ENCODE peak calls at places on chromosomes 3 and 15, in ten cellular contexts. One of them, this sample, is unnamed.

GRCh38 chr3:141382571-141382970 is 14.3 kb downstream of the ZBTB38 start:
- DNase-seq in dorsolateral prefrontal cortex: no peak
- DNase-seq in CD8-positive, alpha-beta T cell: no peak
- DNase-seq in AML-193: no peak
- DNase-seq in stimulated activated CD4-positive, alpha-beta T cell treated with anti-CD3 and anti-CD28 coated beads, Interleukin-12 subunit alpha, Interleukin-12 subunit beta, amount 100 ng/mL, for 24 hours: no peak
- DNase-seq in neural crest cell: no peak
- DNase-seq in spleen: no peak
- DNase-seq in fibroblast of lung: no peak
- DNase-seq in RWPE2: no peak
- DNase-seq in NCI-H446: no peak
- DNase-seq in this sample: no peak

GRCh38 chr3:108202080-108202479 is 20.1 kb downstream of the IFT57 start:
- DNase-seq in dorsolateral prefrontal cortex: no peak
- DNase-seq in CD8-positive, alpha-beta T cell: no peak
- DNase-seq in AML-193: no peak
- DNase-seq in stimulated activated CD4-positive, alpha-beta T cell treated with anti-CD3 and anti-CD28 coated beads, Interleukin-12 subunit alpha, Interleukin-12 subunit beta, amount 100 ng/mL, for 24 hours: no peak
- DNase-seq in neural crest cell: no peak
- DNase-seq in spleen: no peak
- DNase-seq in fibroblast of lung: peak; percentile 77
- DNase-seq in RWPE2: no peak
- DNase-seq in NCI-H446: no peak
- DNase-seq in this sample: no peak

GRCh38 chr3:44132061-44132460 is 109.6 kb upstream of the TOPAZ1 start:
- DNase-seq in dorsolateral prefrontal cortex: no peak
- DNase-seq in CD8-positive, alpha-beta T cell: no peak
- DNase-seq in AML-193: no peak
- DNase-seq in stimulated activated CD4-positive, alpha-beta T cell treated with anti-CD3 and anti-CD28 coated beads, Interleukin-12 subunit alpha, Interleukin-12 subunit beta, amount 100 ng/mL, for 24 hours: no peak
- DNase-seq in neural crest cell: no peak
- DNase-seq in spleen: no peak
- DNase-seq in fibroblast of lung: no peak
- DNase-seq in RWPE2: no peak
- DNase-seq in NCI-H446: no peak
- DNase-seq in this sample: no peak

GRCh38 chr3:39177708-39178332 is 14.6 kb downstream of the XIRP1 start:
- DNase-seq in dorsolateral prefrontal cortex: peak; percentile 82
- DNase-seq in CD8-positive, alpha-beta T cell: peak; percentile 51
- DNase-seq in AML-193: peak; percentile 82
- DNase-seq in stimulated activated CD4-positive, alpha-beta T cell treated with anti-CD3 and anti-CD28 coated beads, Interleukin-12 subunit alpha, Interleukin-12 subunit beta, amount 100 ng/mL, for 24 hours: peak; percentile 75
- DNase-seq in neural crest cell: peak; percentile 52
- DNase-seq in spleen: peak; percentile 96
- DNase-seq in fibroblast of lung: peak; percentile 95
- DNase-seq in RWPE2: peak; percentile 73
- DNase-seq in NCI-H446: peak; percentile 30
- DNase-seq in this sample: peak; percentile 95

GRCh38 chr3:138442433-138442832 is 8.0 kb downstream of the ESYT3 start:
- DNase-seq in dorsolateral prefrontal cortex: no peak
- DNase-seq in CD8-positive, alpha-beta T cell: no peak
- DNase-seq in AML-193: no peak
- DNase-seq in stimulated activated CD4-positive, alpha-beta T cell treated with anti-CD3 and anti-CD28 coated beads, Interleukin-12 subunit alpha, Interleukin-12 subunit beta, amount 100 ng/mL, for 24 hours: no peak
- DNase-seq in neural crest cell: no peak
- DNase-seq in spleen: no peak
- DNase-seq in fibroblast of lung: peak; percentile 76
- DNase-seq in RWPE2: no peak
- DNase-seq in NCI-H446: no peak
- DNase-seq in this sample: peak; percentile 41

GRCh38 chr3:115862824-115863223 is 239.5 kb downstream of the GAP43 start:
- DNase-seq in dorsolateral prefrontal cortex: no peak
- DNase-seq in CD8-positive, alpha-beta T cell: no peak
- DNase-seq in AML-193: no peak
- DNase-seq in stimulated activated CD4-positive, alpha-beta T cell treated with anti-CD3 and anti-CD28 coated beads, Interleukin-12 subunit alpha, Interleukin-12 subunit beta, amount 100 ng/mL, for 24 hours: no peak
- DNase-seq in neural crest cell: no peak
- DNase-seq in spleen: no peak
- DNase-seq in fibroblast of lung: no peak
- DNase-seq in RWPE2: no peak
- DNase-seq in NCI-H446: no peak
- DNase-seq in this sample: no peak

GRCh38 chr3:64340636-64341240 is 115.5 kb upstream of the PRICKLE2 start:
- DNase-seq in dorsolateral prefrontal cortex: no peak
- DNase-seq in CD8-positive, alpha-beta T cell: no peak
- DNase-seq in AML-193: no peak
- DNase-seq in stimulated activated CD4-positive, alpha-beta T cell treated with anti-CD3 and anti-CD28 coated beads, Interleukin-12 subunit alpha, Interleukin-12 subunit beta, amount 100 ng/mL, for 24 hours: no peak
- DNase-seq in neural crest cell: no peak
- DNase-seq in spleen: no peak
- DNase-seq in fibroblast of lung: peak; percentile 95
- DNase-seq in RWPE2: no peak
- DNase-seq in NCI-H446: no peak
- DNase-seq in this sample: peak; percentile 64

GRCh38 chr3:177359601-177360357 is 162.5 kb upstream of the TBL1XR1 start:
- DNase-seq in dorsolateral prefrontal cortex: peak; percentile 93
- DNase-seq in CD8-positive, alpha-beta T cell: peak; percentile 94
- DNase-seq in AML-193: peak; percentile 96
- DNase-seq in stimulated activated CD4-positive, alpha-beta T cell treated with anti-CD3 and anti-CD28 coated beads, Interleukin-12 subunit alpha, Interleukin-12 subunit beta, amount 100 ng/mL, for 24 hours: peak; percentile 92
- DNase-seq in neural crest cell: peak; percentile 99
- DNase-seq in spleen: peak; percentile 99
- DNase-seq in fibroblast of lung: peak; percentile 99
- DNase-seq in RWPE2: peak; percentile 91
- DNase-seq in NCI-H446: peak; percentile 95
- DNase-seq in this sample: peak; percentile 96

GRCh38 chr15:69060744-69061143 is 46.2 kb downstream of the NOX5 start:
- DNase-seq in dorsolateral prefrontal cortex: no peak
- DNase-seq in CD8-positive, alpha-beta T cell: no peak
- DNase-seq in AML-193: no peak
- DNase-seq in stimulated activated CD4-positive, alpha-beta T cell treated with anti-CD3 and anti-CD28 coated beads, Interleukin-12 subunit alpha, Interleukin-12 subunit beta, amount 100 ng/mL, for 24 hours: no peak
- DNase-seq in neural crest cell: no peak
- DNase-seq in spleen: no peak
- DNase-seq in fibroblast of lung: no peak
- DNase-seq in RWPE2: no peak
- DNase-seq in NCI-H446: no peak
- DNase-seq in this sample: no peak

GRCh38 chr3:194382892-194383223 is 13.3 kb upstream of the LRRC15 start:
- DNase-seq in dorsolateral prefrontal cortex: no peak
- DNase-seq in CD8-positive, alpha-beta T cell: no peak
- DNase-seq in AML-193: no peak
- DNase-seq in stimulated activated CD4-positive, alpha-beta T cell treated with anti-CD3 and anti-CD28 coated beads, Interleukin-12 subunit alpha, Interleukin-12 subunit beta, amount 100 ng/mL, for 24 hours: no peak
- DNase-seq in neural crest cell: no peak
- DNase-seq in spleen: peak; percentile 51
- DNase-seq in fibroblast of lung: no peak
- DNase-seq in RWPE2: no peak
- DNase-seq in NCI-H446: no peak
- DNase-seq in this sample: no peak

GRCh38 chr3:68819361-68819760 is 113.0 kb downstream of the TAFA4 start:
- DNase-seq in dorsolateral prefrontal cortex: no peak
- DNase-seq in CD8-positive, alpha-beta T cell: no peak
- DNase-seq in AML-193: no peak
- DNase-seq in stimulated activated CD4-positive, alpha-beta T cell treated with anti-CD3 and anti-CD28 coated beads, Interleukin-12 subunit alpha, Interleukin-12 subunit beta, amount 100 ng/mL, for 24 hours: no peak
- DNase-seq in neural crest cell: no peak
- DNase-seq in spleen: no peak
- DNase-seq in fibroblast of lung: no peak
- DNase-seq in RWPE2: no peak
- DNase-seq in NCI-H446: no peak
- DNase-seq in this sample: no peak

GRCh38 chr15:68434021-68434420 is 2.1 kb upstream of the ITGA11 start:
- DNase-seq in dorsolateral prefrontal cortex: no peak
- DNase-seq in CD8-positive, alpha-beta T cell: no peak
- DNase-seq in AML-193: no peak
- DNase-seq in stimulated activated CD4-positive, alpha-beta T cell treated with anti-CD3 and anti-CD28 coated beads, Interleukin-12 subunit alpha, Interleukin-12 subunit beta, amount 100 ng/mL, for 24 hours: no peak
- DNase-seq in neural crest cell: no peak
- DNase-seq in spleen: no peak
- DNase-seq in fibroblast of lung: no peak
- DNase-seq in RWPE2: peak; percentile 44
- DNase-seq in NCI-H446: no peak
- DNase-seq in this sample: no peak

GRCh38 chr3:61354604-61355003 is 103.4 kb upstream of the FHIT start:
- DNase-seq in dorsolateral prefrontal cortex: no peak
- DNase-seq in CD8-positive, alpha-beta T cell: no peak
- DNase-seq in AML-193: no peak
- DNase-seq in stimulated activated CD4-positive, alpha-beta T cell treated with anti-CD3 and anti-CD28 coated beads, Interleukin-12 subunit alpha, Interleukin-12 subunit beta, amount 100 ng/mL, for 24 hours: no peak
- DNase-seq in neural crest cell: no peak
- DNase-seq in spleen: no peak
- DNase-seq in fibroblast of lung: no peak
- DNase-seq in RWPE2: no peak
- DNase-seq in NCI-H446: no peak
- DNase-seq in this sample: no peak

GRCh38 chr3:8793242-8793641 is 23.8 kb upstream of the OXTR start:
- DNase-seq in dorsolateral prefrontal cortex: no peak
- DNase-seq in CD8-positive, alpha-beta T cell: no peak
- DNase-seq in AML-193: no peak
- DNase-seq in stimulated activated CD4-positive, alpha-beta T cell treated with anti-CD3 and anti-CD28 coated beads, Interleukin-12 subunit alpha, Interleukin-12 subunit beta, amount 100 ng/mL, for 24 hours: no peak
- DNase-seq in neural crest cell: no peak
- DNase-seq in spleen: no peak
- DNase-seq in fibroblast of lung: peak; percentile 88
- DNase-seq in RWPE2: no peak
- DNase-seq in NCI-H446: no peak
- DNase-seq in this sample: peak; percentile 54

GRCh38 chr3:189529468-189529867 is 101.7 kb upstream of the TP63 start:
- DNase-seq in dorsolateral prefrontal cortex: no peak
- DNase-seq in CD8-positive, alpha-beta T cell: no peak
- DNase-seq in AML-193: no peak
- DNase-seq in stimulated activated CD4-positive, alpha-beta T cell treated with anti-CD3 and anti-CD28 coated beads, Interleukin-12 subunit alpha, Interleukin-12 subunit beta, amount 100 ng/mL, for 24 hours: no peak
- DNase-seq in neural crest cell: no peak
- DNase-seq in spleen: no peak
- DNase-seq in fibroblast of lung: no peak
- DNase-seq in RWPE2: no peak
- DNase-seq in NCI-H446: no peak
- DNase-seq in this sample: no peak

GRCh38 chr15:57732526-57733331 is 26.2 kb downstream of the POLR2M start:
- DNase-seq in dorsolateral prefrontal cortex: peak; percentile 78
- DNase-seq in CD8-positive, alpha-beta T cell: peak; percentile 29
- DNase-seq in AML-193: peak; percentile 51
- DNase-seq in stimulated activated CD4-positive, alpha-beta T cell treated with anti-CD3 and anti-CD28 coated beads, Interleukin-12 subunit alpha, Interleukin-12 subunit beta, amount 100 ng/mL, for 24 hours: peak; percentile 51
- DNase-seq in neural crest cell: peak; percentile 70
- DNase-seq in spleen: no peak
- DNase-seq in fibroblast of lung: peak; percentile 45
- DNase-seq in RWPE2: no peak
- DNase-seq in NCI-H446: peak; percentile 40
- DNase-seq in this sample: peak; percentile 38

GRCh38 chr15:61621865-61622264 is 392.8 kb upstream of the RORA start:
- DNase-seq in dorsolateral prefrontal cortex: no peak
- DNase-seq in CD8-positive, alpha-beta T cell: no peak
- DNase-seq in AML-193: no peak
- DNase-seq in stimulated activated CD4-positive, alpha-beta T cell treated with anti-CD3 and anti-CD28 coated beads, Interleukin-12 subunit alpha, Interleukin-12 subunit beta, amount 100 ng/mL, for 24 hours: no peak
- DNase-seq in neural crest cell: no peak
- DNase-seq in spleen: no peak
- DNase-seq in fibroblast of lung: no peak
- DNase-seq in RWPE2: no peak
- DNase-seq in NCI-H446: no peak
- DNase-seq in this sample: no peak

GRCh38 chr3:2837233-2837632 is 272.9 kb downstream of the IL5RA start:
- DNase-seq in dorsolateral prefrontal cortex: no peak
- DNase-seq in CD8-positive, alpha-beta T cell: no peak
- DNase-seq in AML-193: no peak
- DNase-seq in stimulated activated CD4-positive, alpha-beta T cell treated with anti-CD3 and anti-CD28 coated beads, Interleukin-12 subunit alpha, Interleukin-12 subunit beta, amount 100 ng/mL, for 24 hours: no peak
- DNase-seq in neural crest cell: no peak
- DNase-seq in spleen: no peak
- DNase-seq in fibroblast of lung: no peak
- DNase-seq in RWPE2: no peak
- DNase-seq in NCI-H446: no peak
- DNase-seq in this sample: no peak

GRCh38 chr3:52705688-52706686 is at the start of the genes GLT8D1 and SPCS1:
- DNase-seq in dorsolateral prefrontal cortex: peak; percentile 86
- DNase-seq in CD8-positive, alpha-beta T cell: peak; percentile 80
- DNase-seq in AML-193: peak; percentile 86
- DNase-seq in stimulated activated CD4-positive, alpha-beta T cell treated with anti-CD3 and anti-CD28 coated beads, Interleukin-12 subunit alpha, Interleukin-12 subunit beta, amount 100 ng/mL, for 24 hours: peak; percentile 77
- DNase-seq in neural crest cell: peak; percentile 75
- DNase-seq in spleen: peak; percentile 98
- DNase-seq in fibroblast of lung: peak; percentile 84
- DNase-seq in RWPE2: peak; percentile 82
- DNase-seq in NCI-H446: peak; percentile 40
- DNase-seq in this sample: peak; percentile 89

GRCh38 chr15:75182187-75183131 is 19.2 kb upstream of the C15orf39 start:
- DNase-seq in dorsolateral prefrontal cortex: no peak
- DNase-seq in CD8-positive, alpha-beta T cell: no peak
- DNase-seq in AML-193: no peak
- DNase-seq in stimulated activated CD4-positive, alpha-beta T cell treated with anti-CD3 and anti-CD28 coated beads, Interleukin-12 subunit alpha, Interleukin-12 subunit beta, amount 100 ng/mL, for 24 hours: no peak
- DNase-seq in neural crest cell: no peak
- DNase-seq in spleen: no peak
- DNase-seq in fibroblast of lung: peak; percentile 66
- DNase-seq in RWPE2: peak; percentile 70
- DNase-seq in NCI-H446: no peak
- DNase-seq in this sample: no peak

GRCh38 chr3:11845661-11846060 is 1.0 kb downstream of the TAMM41 start:
- DNase-seq in dorsolateral prefrontal cortex: no peak
- DNase-seq in CD8-positive, alpha-beta T cell: no peak
- DNase-seq in AML-193: no peak
- DNase-seq in stimulated activated CD4-positive, alpha-beta T cell treated with anti-CD3 and anti-CD28 coated beads, Interleukin-12 subunit alpha, Interleukin-12 subunit beta, amount 100 ng/mL, for 24 hours: no peak
- DNase-seq in neural crest cell: no peak
- DNase-seq in spleen: no peak
- DNase-seq in fibroblast of lung: no peak
- DNase-seq in RWPE2: no peak
- DNase-seq in NCI-H446: no peak
- DNase-seq in this sample: no peak

GRCh38 chr15:79431636-79432344 is at the start of gene MINAR1:
- DNase-seq in dorsolateral prefrontal cortex: no peak
- DNase-seq in CD8-positive, alpha-beta T cell: no peak
- DNase-seq in AML-193: no peak
- DNase-seq in stimulated activated CD4-positive, alpha-beta T cell treated with anti-CD3 and anti-CD28 coated beads, Interleukin-12 subunit alpha, Interleukin-12 subunit beta, amount 100 ng/mL, for 24 hours: peak; percentile 8
- DNase-seq in neural crest cell: peak; percentile 54
- DNase-seq in spleen: no peak
- DNase-seq in fibroblast of lung: peak; percentile 74
- DNase-seq in RWPE2: no peak
- DNase-seq in NCI-H446: no peak
- DNase-seq in this sample: peak; percentile 59

GRCh38 chr15:54556231-54556630 is 578.0 kb downstream of the UNC13C start:
- DNase-seq in dorsolateral prefrontal cortex: no peak
- DNase-seq in CD8-positive, alpha-beta T cell: no peak
- DNase-seq in AML-193: no peak
- DNase-seq in stimulated activated CD4-positive, alpha-beta T cell treated with anti-CD3 and anti-CD28 coated beads, Interleukin-12 subunit alpha, Interleukin-12 subunit beta, amount 100 ng/mL, for 24 hours: no peak
- DNase-seq in neural crest cell: no peak
- DNase-seq in spleen: no peak
- DNase-seq in fibroblast of lung: no peak
- DNase-seq in RWPE2: no peak
- DNase-seq in NCI-H446: no peak
- DNase-seq in this sample: no peak

GRCh38 chr3:135762188-135762853 is 203.2 kb upstream of the PPP2R3A start:
- DNase-seq in dorsolateral prefrontal cortex: no peak
- DNase-seq in CD8-positive, alpha-beta T cell: no peak
- DNase-seq in AML-193: no peak
- DNase-seq in stimulated activated CD4-positive, alpha-beta T cell treated with anti-CD3 and anti-CD28 coated beads, Interleukin-12 subunit alpha, Interleukin-12 subunit beta, amount 100 ng/mL, for 24 hours: no peak
- DNase-seq in neural crest cell: no peak
- DNase-seq in spleen: no peak
- DNase-seq in fibroblast of lung: no peak
- DNase-seq in RWPE2: no peak
- DNase-seq in NCI-H446: no peak
- DNase-seq in this sample: no peak

GRCh38 chr15:59540654-59541053 is 70.9 kb upstream of the GCNT3 start:
- DNase-seq in dorsolateral prefrontal cortex: no peak
- DNase-seq in CD8-positive, alpha-beta T cell: no peak
- DNase-seq in AML-193: no peak
- DNase-seq in stimulated activated CD4-positive, alpha-beta T cell treated with anti-CD3 and anti-CD28 coated beads, Interleukin-12 subunit alpha, Interleukin-12 subunit beta, amount 100 ng/mL, for 24 hours: no peak
- DNase-seq in neural crest cell: no peak
- DNase-seq in spleen: no peak
- DNase-seq in fibroblast of lung: no peak
- DNase-seq in RWPE2: no peak
- DNase-seq in NCI-H446: no peak
- DNase-seq in this sample: no peak

GRCh38 chr3:52098108-52098507 is 41.7 kb upstream of the DUSP7 start:
- DNase-seq in dorsolateral prefrontal cortex: no peak
- DNase-seq in CD8-positive, alpha-beta T cell: no peak
- DNase-seq in AML-193: no peak
- DNase-seq in stimulated activated CD4-positive, alpha-beta T cell treated with anti-CD3 and anti-CD28 coated beads, Interleukin-12 subunit alpha, Interleukin-12 subunit beta, amount 100 ng/mL, for 24 hours: no peak
- DNase-seq in neural crest cell: no peak
- DNase-seq in spleen: peak; percentile 4
- DNase-seq in fibroblast of lung: no peak
- DNase-seq in RWPE2: no peak
- DNase-seq in NCI-H446: no peak
- DNase-seq in this sample: no peak